ENCODE peak calls at places on chromosomes 5 and 9, in seven cellular contexts. R is dorsolateral prefrontal cortex, G is HFFc6, Y is progenitor cell of endocrine pancreas, E is Calu3, O is BJ, M is A549. P is an unnamed sample.

GRCh38 chr5:123881791-123882244 is 369.8 kb downstream of the CSNK1G3 start:
- DNase-seq in G (peak), Y (no peak), E (no peak), R (no peak), M (no peak), O (peak), P (no peak)

GRCh38 chr9:88041447-88041846 is 67.1 kb upstream of the CDK20 start:
- DNase-seq in O (no peak), M (peak), R (no peak), E (no peak), G (peak), Y (no peak), P (no peak)

GRCh38 chr5:134411228-134411545 is 494 bp downstream of the CDKN2AIPNL start:
- DNase-seq in E (no peak), G (no peak), Y (no peak), M (no peak), R (no peak), O (no peak), P (no peak)

GRCh38 chr5:143562935-143563334 is 159.4 kb upstream of the NR3C1 start:
- DNase-seq in R (no peak), G (no peak), O (no peak), M (peak), E (no peak), Y (no peak), P (no peak)

GRCh38 chr9:35935755-35936509 is 22.0 kb downstream of the OR2S2 start:
- DNase-seq in E (no peak), G (peak), O (peak), Y (no peak), M (no peak), R (no peak), P (peak)

GRCh38 chr9:20551835-20552234 is 70.5 kb downstream of the MLLT3 start:
- DNase-seq in M (peak), G (no peak), O (no peak), E (peak), Y (no peak), R (no peak), P (no peak)

GRCh38 chr5:72066658-72067057 is 40.6 kb upstream of the MAP1B start:
- DNase-seq in R (no peak), E (peak), M (peak), G (peak), Y (no peak), O (peak), P (peak)

GRCh38 chr9:116340270-116340669 is 186.7 kb downstream of the PAPPA start:
- DNase-seq in R (no peak), M (no peak), O (no peak), G (no peak), Y (no peak), E (no peak), P (no peak)

GRCh38 chr5:31054436-31054835 is 139.1 kb upstream of the CDH6 start:
- DNase-seq in G (no peak), R (no peak), E (no peak), Y (no peak), O (no peak), M (no peak), P (no peak)

GRCh38 chr5:132064738-132065331 is 4.4 kb downstream of the IL3 start:
- DNase-seq in Y (peak), M (peak), G (peak), O (no peak), E (peak), R (no peak), P (peak)

GRCh38 chr9:68500457-68501158 is 40.1 kb downstream of the TMEM252 start:
- DNase-seq in E (no peak), R (no peak), Y (no peak), O (peak), M (peak), G (peak), P (no peak)

GRCh38 chr9:120336021-120336752 is 243.8 kb downstream of the CDK5RAP2 start:
- DNase-seq in G (no peak), E (no peak), R (no peak), M (no peak), O (no peak), Y (no peak), P (no peak)

DNA sequence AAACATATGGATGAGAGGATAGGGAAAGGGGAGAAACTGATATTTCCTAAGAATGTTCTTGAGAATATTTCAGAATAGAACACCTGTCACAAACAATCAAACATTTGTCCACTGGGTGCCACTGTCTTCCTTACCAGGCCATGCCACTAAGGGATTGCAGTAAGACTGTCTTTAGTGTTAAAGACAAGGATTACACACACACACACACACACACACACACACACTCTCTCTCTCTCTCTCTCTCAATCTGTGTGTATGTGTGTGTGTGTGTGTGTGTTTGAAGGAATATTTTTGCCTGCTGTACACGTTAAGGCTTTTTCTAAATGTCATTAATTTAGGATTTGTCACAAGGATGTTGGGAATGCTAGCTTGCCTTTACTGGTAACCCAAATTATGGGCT is 54.4 kb downstream of the CCDC192 start:
- DNase-seq in E (peak), O (no peak), G (peak), Y (no peak), M (peak), R (no peak), P (peak)
- TF ChIP-seq CTCF in E (peak), O (peak), G (peak), Y (peak), M (peak), R (peak), P (peak)

GRCh38 chr5:113682497-113683136 is 169.1 kb downstream of the YTHDC2 start:
- DNase-seq in E (no peak), O (no peak), R (no peak), G (no peak), Y (no peak), M (peak), P (no peak)
- TF ChIP-seq CTCF in E (no peak), O (peak), R (no peak), G (peak), Y (no peak), M (no peak), P (no peak)

DNA sequence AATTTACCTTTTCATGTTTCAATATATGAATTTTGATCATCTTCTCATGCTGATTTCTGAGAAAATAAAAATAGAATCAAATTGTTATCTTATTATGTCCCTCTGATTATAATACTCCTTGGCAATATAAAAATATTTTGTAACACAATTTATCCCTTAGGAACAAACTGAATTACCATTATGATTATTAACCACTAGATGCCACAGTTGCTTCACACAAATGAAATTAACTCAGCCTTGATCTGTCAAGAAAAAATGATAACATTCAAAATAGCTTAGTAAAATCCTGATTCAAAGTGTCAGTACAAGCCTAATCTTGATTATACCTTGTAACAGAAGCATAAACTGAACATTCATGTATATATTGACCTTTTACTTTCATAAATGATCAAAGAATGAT is 4.8 kb upstream of the CHSY3 start:
- DNase-seq in Y (no peak), G (no peak), O (no peak), E (no peak), R (no peak), M (peak), P (no peak)
- TF ChIP-seq CTCF in Y (peak), G (peak), O (peak), E (no peak), R (peak), M (peak), P (peak)

GRCh38 chr9:93827545-93828330 is 127.4 kb downstream of the BARX1 start:
- DNase-seq in R (no peak), O (no peak), E (peak), G (peak), M (peak), Y (peak), P (peak)
- TF ChIP-seq CTCF in R (peak), O (peak), E (peak), G (peak), M (peak), Y (peak), P (peak)

DNA sequence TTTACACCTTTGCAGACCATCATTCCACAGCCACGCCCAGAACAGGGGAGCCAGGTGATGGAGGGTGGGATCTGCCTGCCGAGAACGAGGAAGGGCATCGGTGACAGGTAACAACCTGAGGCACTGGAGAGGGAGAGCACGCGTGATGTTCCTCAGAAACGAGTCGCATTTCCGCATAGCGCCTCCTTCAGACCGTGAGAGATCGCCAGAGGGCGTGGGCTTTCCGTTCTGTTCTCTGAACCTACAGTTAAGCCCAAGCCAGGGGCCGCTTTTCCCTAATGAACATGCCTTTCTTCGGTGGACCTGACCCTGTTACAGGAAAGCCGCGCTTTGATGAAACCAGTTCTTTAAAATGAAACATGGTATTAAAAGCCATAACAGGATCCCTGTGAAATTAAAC is 17.1 kb upstream of the ADAMTS2 start:
- DNase-seq in G (no peak), R (no peak), M (no peak), E (no peak), Y (no peak), O (no peak), P (no peak)
- TF ChIP-seq CTCF in G (peak), R (no peak), M (no peak), E (no peak), Y (no peak), O (no peak), P (no peak)

GRCh38 chr5:180081481-180081880 is 9.9 kb upstream of the RNF130 start:
- DNase-seq in E (no peak), G (no peak), Y (no peak), M (no peak), O (no peak), R (no peak), P (no peak)

GRCh38 chr5:180083529-180084060 is 12.0 kb upstream of the RNF130 start:
- DNase-seq in M (no peak), G (no peak), O (no peak), R (no peak), E (no peak), Y (no peak), P (no peak)

GRCh38 chr5:180084638-180085561 is 13.3 kb upstream of the RNF130 start:
- DNase-seq in O (no peak), E (peak), R (no peak), G (no peak), Y (no peak), M (peak), P (no peak)

GRCh38 chr5:180080670-180081280 is 9.2 kb upstream of the RNF130 start:
- DNase-seq in E (no peak), R (peak), Y (no peak), G (no peak), O (no peak), M (no peak), P (no peak)

GRCh38 chr5:180082633-180083420 is 11.3 kb upstream of the RNF130 start:
- DNase-seq in G (no peak), R (no peak), Y (no peak), O (no peak), M (no peak), E (no peak), P (no peak)
- TF ChIP-seq CTCF in G (no peak), R (no peak), Y (no peak), O (no peak), M (no peak), E (no peak), P (no peak)

GRCh38 chr9:133360400-133361393 is 4.3 kb downstream of the SURF2 start:
- DNase-seq in M (no peak), E (no peak), Y (no peak), R (no peak), G (no peak), O (no peak), P (no peak)

GRCh38 chr9:133357656-133358055 is 1.3 kb downstream of the SURF2 start:
- DNase-seq in R (no peak), O (no peak), M (no peak), G (no peak), E (no peak), Y (no peak), P (no peak)

GRCh38 chr9:133361507-133362092 is 5.2 kb downstream of the SURF2 start:
- DNase-seq in G (no peak), E (no peak), M (no peak), O (no peak), R (no peak), Y (no peak), P (no peak)

GRCh38 chr9:133362359-133363044 is 6.2 kb downstream of the SURF2 start:
- DNase-seq in M (no peak), R (no peak), E (no peak), Y (no peak), G (no peak), O (no peak), P (no peak)

DNA sequence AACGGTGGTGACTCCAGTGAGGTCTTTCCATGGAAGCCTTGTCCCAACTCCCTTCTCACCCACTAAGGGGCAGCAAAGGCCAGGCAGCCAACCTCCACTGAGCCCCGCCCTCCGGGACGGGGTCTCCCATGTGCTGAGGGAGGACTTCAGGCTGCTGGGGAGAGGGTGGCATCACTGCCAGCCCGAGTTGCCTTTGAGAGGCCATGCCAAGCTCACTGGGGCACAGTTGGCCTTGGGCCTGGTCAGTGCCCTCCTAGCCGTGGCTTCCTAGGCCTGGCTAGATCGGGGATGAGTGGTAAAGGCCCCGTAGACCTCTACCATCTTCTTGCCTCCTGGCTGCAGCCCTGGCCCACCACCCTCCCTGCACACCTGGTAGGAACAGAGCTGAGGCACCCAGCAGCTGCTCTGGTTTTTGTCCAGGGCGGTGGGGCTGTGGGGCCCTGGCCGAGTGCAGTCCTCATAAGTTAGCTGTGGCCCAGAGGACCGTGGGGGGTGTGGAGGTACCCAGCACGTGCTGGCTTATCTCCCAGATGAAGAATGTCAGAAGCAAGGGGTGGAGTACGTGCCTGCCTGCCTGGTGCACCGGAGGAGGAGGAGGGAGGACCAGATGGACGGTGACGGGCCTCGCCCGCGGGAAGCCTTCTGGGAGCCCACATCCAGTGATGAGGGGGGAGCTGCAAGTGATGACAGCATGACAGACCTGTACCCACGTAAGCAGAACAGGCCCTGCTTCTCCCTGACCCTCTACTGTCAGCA is 3.2 kb downstream of the SURF2 start:
- DNase-seq in Y (no peak), M (no peak), R (no peak), O (no peak), E (no peak), G (no peak), P (no peak)
- TF ChIP-seq CTCF in Y (peak), M (peak), R (peak), O (peak), E (no peak), G (peak), P (peak)

P was measured in AG09319.